ENCODE peak calls at places on chromosomes 5 and 9, in five cellular contexts. D is endothelial cell, O is cardiac muscle cell, F is fibroblast of villous mesenchyme, S is Calu3. E is an unnamed sample.

GRCh38 chr9:124013263-124014211 is 2.0 kb downstream of the LHX2 start:
- DNase-seq in F (no peak), D (peak), O (no peak), S (no peak), E (no peak)

GRCh38 chr5:8061140-8061469 is 192.2 kb downstream of the MTRR start:
- DNase-seq in O (peak), D (no peak), F (no peak), S (no peak), E (no peak)

GRCh38 chr5:139847091-139847490 is 51.5 kb downstream of the PSD2 start:
- DNase-seq in O (no peak), F (no peak), S (no peak), D (no peak), E (no peak)

GRCh38 chr9:13070612-13071595 is 208.6 kb downstream of the MPDZ start:
- DNase-seq in O (no peak), S (no peak), F (no peak), D (no peak), E (no peak)

GRCh38 chr5:88885043-88885442 is 2.1 kb upstream of the MEF2C start:
- DNase-seq in S (no peak), O (no peak), F (no peak), D (no peak), E (no peak)

GRCh38 chr9:98521141-98521540 is 187.6 kb downstream of the GABBR2 start:
- DNase-seq in D (no peak), S (no peak), F (peak), O (no peak), E (no peak)

GRCh38 chr9:38339496-38339895 is 53.0 kb upstream of the ALDH1B1 start:
- DNase-seq in S (no peak), F (no peak), O (no peak), D (no peak), E (no peak)

GRCh38 chr5:42026446-42026845 is 101.4 kb downstream of the FBXO4 start:
- DNase-seq in F (no peak), O (no peak), D (no peak), S (no peak), E (no peak)

GRCh38 chr9:83032065-83032625 is 30.8 kb downstream of the RASEF start:
- DNase-seq in D (no peak), S (peak), F (no peak), O (no peak), E (no peak)

GRCh38 chr5:2856206-2856605 is 104.7 kb upstream of the IRX2 start:
- DNase-seq in D (no peak), F (no peak), O (no peak), S (no peak), E (no peak)

GRCh38 chr9:120344230-120344629 is 235.7 kb downstream of the CDK5RAP2 start:
- DNase-seq in S (no peak), F (peak), D (no peak), O (no peak), E (no peak)

GRCh38 chr5:171494452-171495121 is 75.1 kb downstream of the FGF18 start:
- DNase-seq in S (peak), F (peak), O (peak), D (no peak), E (no peak)

GRCh38 chr5:140345919-140346347 is 470 bp downstream of the HBEGF start:
- DNase-seq in F (peak), O (peak), S (peak), D (peak), E (no peak)

GRCh38 chr5:178227929-178228328 is 4.7 kb downstream of the PHYKPL start:
- DNase-seq in D (no peak), O (no peak), S (no peak), F (no peak), E (no peak)

GRCh38 chr9:93893899-93894690 is 61.1 kb downstream of the BARX1 start:
- DNase-seq in S (no peak), F (no peak), O (no peak), D (no peak), E (no peak)

GRCh38 chr9:105911104-105911911 is 217.0 kb downstream of the TMEM38B start:
- DNase-seq in F (no peak), D (no peak), S (no peak), O (peak), E (no peak)

GRCh38 chr5:122779451-122779850 is 4.6 kb downstream of the SNX2 start:
- DNase-seq in O (no peak), D (no peak), F (no peak), S (no peak), E (no peak)

GRCh38 chr5:133041910-133042309 is 9.9 kb upstream of the HSPA4 start:
- DNase-seq in F (no peak), D (no peak), O (no peak), S (no peak), E (no peak)

GRCh38 chr9:135065151-135065550 is 22.3 kb upstream of the OLFM1 start:
- DNase-seq in D (no peak), S (no peak), O (no peak), F (no peak), E (no peak)

GRCh38 chr9:86274821-86275643 is 7.3 kb downstream of the ISCA1 start:
- DNase-seq in F (no peak), O (no peak), D (no peak), S (no peak), E (no peak)

GRCh38 chr5:160457255-160457654 is 35.6 kb downstream of the PTTG1 start:
- DNase-seq in O (no peak), F (no peak), D (no peak), S (no peak), E (no peak)

GRCh38 chr5:155259648-155260047 is 246.1 kb downstream of the KIF4B start:
- DNase-seq in S (no peak), O (no peak), D (no peak), F (no peak), E (no peak)

GRCh38 chr5:155264809-155265208 is 251.3 kb downstream of the KIF4B start:
- DNase-seq in O (no peak), F (no peak), D (no peak), S (no peak), E (no peak)

GRCh38 chr5:155258139-155258538 is 244.6 kb downstream of the KIF4B start:
- DNase-seq in F (no peak), O (no peak), S (no peak), D (no peak), E (no peak)

GRCh38 chr5:155263381-155263780 is 249.8 kb downstream of the KIF4B start:
- DNase-seq in O (no peak), D (no peak), F (no peak), S (no peak), E (no peak)

DNA sequence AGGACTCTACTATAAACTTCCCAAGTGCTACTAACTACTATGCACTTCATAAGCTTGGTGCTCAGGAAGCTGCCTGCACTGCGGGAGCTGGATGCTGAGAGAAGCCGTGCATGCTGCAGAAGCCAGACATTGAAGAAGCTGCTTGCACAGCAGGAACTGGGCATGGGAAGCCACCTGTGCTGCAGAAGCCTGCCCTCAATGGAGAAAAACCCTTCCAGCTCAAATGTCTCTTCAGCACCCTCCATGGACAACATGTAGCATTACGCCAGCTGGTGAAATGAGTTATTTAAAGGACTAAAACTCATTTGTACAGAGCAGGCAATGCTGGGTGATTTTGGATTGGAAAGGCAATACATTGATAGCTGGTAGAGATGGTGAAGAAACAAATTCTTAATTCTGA is 247.2 kb downstream of the KIF4B start:
- DNase-seq in S (peak), D (peak), O (peak), F (no peak), E (no peak)
- TF ChIP-seq CTCF in S (no peak), D (peak), O (no peak), F (no peak), E (no peak)

GRCh38 chr5:59185757-59186385 is 603.0 kb downstream of the RAB3C start:
- DNase-seq in F (no peak), O (no peak), D (no peak), S (no peak), E (no peak)
- TF ChIP-seq CTCF in F (no peak), O (no peak), D (no peak), S (no peak), E (no peak)

GRCh38 chr9:96078866-96079505 is 203.5 kb downstream of the ERCC6L2 start:
- DNase-seq in D (no peak), S (no peak), F (peak), O (no peak), E (no peak)
- TF ChIP-seq CTCF in D (no peak), S (no peak), F (peak), O (no peak), E (no peak)

GRCh38 chr5:21654-22233 is 70.2 kb upstream of the PLEKHG4B start:
- DNase-seq in O (no peak), S (peak), F (no peak), D (no peak), E (no peak)
- TF ChIP-seq CTCF in O (peak), S (no peak), F (peak), D (no peak), E (no peak)

GRCh38 chr9:3732077-3733038 is 206.6 kb upstream of the RFX3 start:
- DNase-seq in F (peak), D (peak), O (peak), S (peak), E (peak)
- TF ChIP-seq CTCF in F (peak), D (peak), O (peak), S (peak), E (peak)

GRCh38 chr5:51373880-51374523 is 9.2 kb upstream of the ISL1 start:
- DNase-seq in O (peak), F (no peak), D (no peak), S (no peak), E (no peak)
- TF ChIP-seq CTCF in O (no peak), F (no peak), D (no peak), S (no peak), E (no peak)